ENCODE peak calls at places on chromosomes 2 and 18, in six cellular contexts. O is HFF-Myc, K is osteocyte, F is Calu3, D is OCI-LY7, W is kidney. H is an unnamed sample.

GRCh38 chr2:69581774-69582581 is 61.6 kb downstream of the AAK1 start:
- DNase-seq in O (no peak), K (no peak), F (peak), D (no peak), W (no peak), H (no peak)

GRCh38 chr18:59996370-59996966 is 96.7 kb downstream of the PMAIP1 start:
- DNase-seq in O (no peak), K (no peak), F (peak), D (peak), W (no peak), H (no peak)

GRCh38 chr2:105787376-105788318 is 42.9 kb downstream of the NCK2 start:
- DNase-seq in O (no peak), K (no peak), F (no peak), D (peak), W (no peak), H (no peak)

GRCh38 chr2:53028746-53029423 is 738.7 kb upstream of the CHAC2 start:
- DNase-seq in O (no peak), K (no peak), F (no peak), D (no peak), W (no peak), H (no peak)

GRCh38 chr2:127080941-127081769 is 25.8 kb downstream of the BIN1 start:
- DNase-seq in O (no peak), K (no peak), F (peak), D (peak), W (peak), H (no peak)

GRCh38 chr2:202096736-202097135 is 23.7 kb downstream of the KIAA2012 start:
- DNase-seq in O (no peak), K (no peak), F (no peak), D (no peak), W (no peak), H (no peak)

GRCh38 chr18:11095211-11095610 is 54.2 kb downstream of the PIEZO2 start:
- DNase-seq in O (no peak), K (no peak), F (no peak), D (no peak), W (no peak), H (no peak)

GRCh38 chr18:35782926-35783325 is 189.6 kb upstream of the RMP24 start:
- DNase-seq in O (no peak), K (no peak), F (no peak), D (no peak), W (no peak), H (no peak)

GRCh38 chr2:155308367-155309009 is 610.0 kb downstream of the KCNJ3 start:
- DNase-seq in O (no peak), K (no peak), F (no peak), D (no peak), W (no peak), H (no peak)

GRCh38 chr18:36889742-36890141 is 60.8 kb downstream of the KIAA1328 start:
- DNase-seq in O (no peak), K (no peak), F (no peak), D (no peak), W (no peak), H (no peak)

GRCh38 chr2:127582863-127583861 is 47.7 kb downstream of the MYO7B start:
- DNase-seq in O (no peak), K (peak), F (no peak), D (no peak), W (no peak), H (no peak)

GRCh38 chr2:174775586-174775985 is 11.3 kb upstream of the CHRNA1 start:
- DNase-seq in O (no peak), K (no peak), F (no peak), D (no peak), W (no peak), H (no peak)

GRCh38 chr2:174774828-174775227 is 10.6 kb upstream of the CHRNA1 start:
- DNase-seq in O (no peak), K (no peak), F (no peak), D (no peak), W (no peak), H (no peak)

GRCh38 chr2:174777334-174777733 is 13.1 kb upstream of the CHRNA1 start:
- DNase-seq in O (peak), K (no peak), F (no peak), D (no peak), W (no peak), H (no peak)

GRCh38 chr2:174776686-174777085 is 12.4 kb upstream of the CHRNA1 start:
- DNase-seq in O (no peak), K (no peak), F (no peak), D (no peak), W (no peak), H (peak)

GRCh38 chr2:174776223-174776622 is 12.0 kb upstream of the CHRNA1 start:
- DNase-seq in O (no peak), K (no peak), F (no peak), D (no peak), W (no peak), H (no peak)
- TF ChIP-seq CTCF in O (peak), K (peak), F (no peak), D (peak), W (no peak), H (peak)

DNA sequence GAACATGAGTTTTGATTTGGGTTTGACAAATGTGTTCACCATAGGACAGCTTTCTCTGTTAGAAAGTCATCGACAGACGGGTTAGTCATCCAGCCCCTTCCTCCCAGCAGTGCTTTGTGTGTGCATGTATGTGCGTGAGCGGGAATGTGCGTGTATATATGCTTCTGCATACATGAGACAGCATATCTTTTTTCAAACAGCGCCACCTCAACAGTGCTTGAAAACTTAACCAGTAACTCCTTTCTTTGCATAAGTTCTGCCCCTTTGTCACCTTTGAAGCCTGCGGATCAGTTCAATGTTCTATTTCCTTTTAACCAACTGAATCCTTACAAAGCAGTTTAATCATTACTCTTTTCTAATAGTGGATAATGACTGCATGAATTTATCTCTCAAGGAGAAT is 351.4 kb downstream of the LPIN1 start:
- DNase-seq in O (no peak), K (peak), F (no peak), D (peak), W (no peak), H (no peak)
- TF ChIP-seq CTCF in O (no peak), K (no peak), F (no peak), D (peak), W (no peak), H (no peak)

GRCh38 chr18:48843596-48843995 is 107.2 kb downstream of the SMAD7 start:
- DNase-seq in O (no peak), K (no peak), F (no peak), D (no peak), W (no peak), H (no peak)

GRCh38 chr18:48843162-48843561 is 107.6 kb downstream of the SMAD7 start:
- DNase-seq in O (no peak), K (no peak), F (no peak), D (no peak), W (peak), H (no peak)

GRCh38 chr18:48846423-48846932 is 104.3 kb downstream of the SMAD7 start:
- DNase-seq in O (no peak), K (no peak), F (no peak), D (no peak), W (no peak), H (no peak)

GRCh38 chr18:48844271-48844670 is 106.5 kb downstream of the SMAD7 start:
- DNase-seq in O (no peak), K (no peak), F (no peak), D (no peak), W (no peak), H (no peak)

DNA sequence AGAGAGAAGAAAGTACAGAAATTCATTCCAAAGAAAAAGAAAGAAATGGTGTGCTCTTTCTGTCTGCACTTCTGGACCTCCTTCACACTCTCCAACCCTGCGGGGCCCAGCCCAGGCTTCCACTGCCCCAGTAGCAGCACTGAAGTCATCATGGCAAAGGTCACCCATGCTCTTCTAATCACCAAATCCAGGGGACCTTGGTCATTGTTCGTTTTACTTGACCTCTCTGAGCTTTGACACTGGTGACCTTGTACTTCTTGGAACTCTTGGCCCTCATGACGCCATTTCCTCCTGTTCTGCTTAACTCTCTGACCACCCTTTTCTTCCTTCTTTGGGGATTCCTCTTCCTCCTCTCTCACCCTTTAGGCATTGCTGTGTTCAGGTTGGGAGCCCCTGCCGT is 105.6 kb downstream of the SMAD7 start:
- DNase-seq in O (no peak), K (no peak), F (no peak), D (no peak), W (no peak), H (no peak)
- TF ChIP-seq CTCF in O (no peak), K (no peak), F (no peak), D (no peak), W (no peak), H (no peak)

DNA sequence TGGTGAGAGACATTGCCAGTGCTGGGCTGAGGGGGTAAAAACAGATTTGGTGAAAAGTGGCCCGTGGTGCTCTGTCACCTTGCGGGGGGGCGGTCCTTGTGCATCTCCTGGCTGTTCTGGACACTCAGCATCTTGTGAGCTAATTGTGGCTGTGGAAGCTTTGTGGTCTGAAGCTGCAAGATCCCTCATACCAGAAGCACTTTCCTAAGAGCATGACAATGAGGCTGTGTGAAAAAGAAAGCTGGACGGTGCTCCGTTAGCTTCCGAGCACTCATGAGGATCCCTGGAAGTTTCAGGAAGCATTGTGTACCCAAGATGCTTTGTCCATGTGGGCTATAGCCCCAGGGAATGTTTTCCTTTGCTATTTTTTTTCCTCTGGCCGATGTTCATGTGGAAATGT is 74.5 kb downstream of the CABLES1 start:
- DNase-seq in O (no peak), K (no peak), F (no peak), D (no peak), W (no peak), H (no peak)
- TF ChIP-seq CTCF in O (no peak), K (no peak), F (no peak), D (no peak), W (no peak), H (no peak)